ENCODE peak calls at places on chromosomes 7 and 10, in ten cellular contexts. K is mucosa of descending colon, H is body of pancreas, S is astrocyte, T is AG10803, R is HFF-Myc, Q is foreskin fibroblast, Z is HL-60, B is lower leg skin, F is heart right ventricle. Y is an unnamed sample.

GRCh38 chr7:101537935-101538595 is 91.0 kb downstream of the MYL10 start:
- DNase-seq in K (no peak), H (no peak), S (no peak), T (no peak), R (no peak), Q (no peak), Z (no peak), B (no peak), F (no peak), Y (no peak)

GRCh38 chr10:60896033-60896432 is 48.0 kb downstream of the RHOBTB1 start:
- DNase-seq in K (no peak), H (no peak), S (peak; percentile 64), T (peak; percentile 72), R (no peak), Q (no peak), Z (no peak), B (no peak), F (no peak), Y (no peak)

GRCh38 chr10:122701652-122702051 is 2.0 kb upstream of the C10orf120 start:
- DNase-seq in K (no peak), H (peak; percentile 88), S (no peak), T (no peak), R (no peak), Q (no peak), Z (no peak), B (no peak), F (no peak), Y (no peak)

GRCh38 chr10:72691470-72692056 is 380 bp upstream of the MCU start:
- DNase-seq in K (no peak), H (no peak), S (peak; percentile 84), T (no peak), R (no peak), Q (peak; percentile 92), Z (peak; percentile 98), B (no peak), F (no peak), Y (no peak)

GRCh38 chr7:158816271-158816670 is 13.0 kb downstream of the ESYT2 start:
- DNase-seq in K (no peak), H (no peak), S (no peak), T (peak; percentile 28), R (no peak), Q (no peak), Z (no peak), B (no peak), F (no peak), Y (no peak)

GRCh38 chr7:129160161-129160911 is 15.8 kb downstream of the TSPAN33 start:
- DNase-seq in K (no peak), H (no peak), S (no peak), T (no peak), R (no peak), Q (no peak), Z (no peak), B (no peak), F (no peak), Y (no peak)

GRCh38 chr10:107553470-107553869 is 389.0 kb upstream of the SORCS1 start:
- DNase-seq in K (no peak), H (no peak), S (peak; percentile 57), T (peak; percentile 56), R (no peak), Q (peak; percentile 73), Z (no peak), B (no peak), F (no peak), Y (no peak)

GRCh38 chr7:26451997-26452396 is 160.3 kb downstream of the SNX10 start:
- DNase-seq in K (no peak), H (peak; percentile 39), S (no peak), T (no peak), R (no peak), Q (no peak), Z (no peak), B (no peak), F (no peak), Y (no peak)

GRCh38 chr7:36006656-36007229 is 146.3 kb upstream of the EEPD1 start:
- DNase-seq in K (no peak), H (no peak), S (no peak), T (no peak), R (no peak), Q (no peak), Z (no peak), B (no peak), F (no peak), Y (no peak)

GRCh38 chr10:132524443-132525285 is 12.9 kb upstream of the INPP5A start:
- DNase-seq in K (peak; percentile 23), H (no peak), S (no peak), T (no peak), R (no peak), Q (no peak), Z (no peak), B (no peak), F (peak; percentile 2), Y (no peak)

GRCh38 chr10:117007080-117007479 is 2.1 kb upstream of the SHTN1 start:
- DNase-seq in K (no peak), H (no peak), S (peak; percentile 82), T (peak; percentile 79), R (peak; percentile 43), Q (peak; percentile 60), Z (no peak), B (no peak), F (no peak), Y (no peak)

GRCh38 chr7:68573271-68574000 is 1024.8 kb upstream of the AUTS2 start:
- DNase-seq in K (no peak), H (no peak), S (no peak), T (no peak), R (no peak), Q (no peak), Z (no peak), B (no peak), F (no peak), Y (no peak)
- H3K4me3 ChIP-seq in K (no peak overlapping the region), H (no peak overlapping the region), S (no peak overlapping the region), T (no peak overlapping the region), R (no peak overlapping the region), Q (no peak overlapping the region), Z (no peak overlapping the region), B (no peak overlapping the region), F (no peak overlapping the region), Y (no peak overlapping the region)

DNA sequence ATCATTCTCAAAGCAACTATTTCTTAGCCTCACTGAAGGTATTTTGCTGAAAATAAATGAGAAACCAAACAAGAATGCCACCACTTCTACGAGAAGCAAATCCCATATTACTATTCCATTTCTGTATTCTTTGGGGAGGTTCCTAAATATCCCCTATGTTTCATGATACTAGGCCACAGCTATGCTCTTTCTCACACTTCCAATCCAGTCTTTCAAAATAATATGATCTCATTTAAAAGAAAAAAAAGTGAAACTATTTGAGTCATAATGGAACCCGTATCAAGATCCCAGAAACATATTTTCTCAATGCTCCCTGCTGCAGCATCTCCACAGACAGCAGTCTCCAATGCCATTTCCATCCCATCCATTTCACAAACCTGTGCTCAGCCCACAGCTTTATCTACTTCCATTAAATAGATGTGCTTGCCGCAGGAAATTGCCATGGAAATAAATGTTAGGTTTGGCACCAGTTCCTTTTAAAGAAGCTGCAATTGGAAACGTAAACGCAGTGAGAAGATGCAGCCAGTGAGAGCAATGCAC is 99.8 kb downstream of the C10orf90 start:
- DNase-seq in K (no peak), H (no peak), S (peak; percentile 50), T (peak; percentile 41), R (no peak), Q (no peak), Z (no peak), B (no peak), F (no peak), Y (no peak)
- H3K4me3 ChIP-seq in K (no peak overlapping the region), H (no peak overlapping the region), S (peak overlapping the region; percentile 41), T (no peak overlapping the region), R (no peak overlapping the region), Q (no peak overlapping the region), Z (no peak overlapping the region), B (no peak overlapping the region), F (no peak overlapping the region), Y (no peak overlapping the region)

GRCh38 chr10:11403116-11403515 is 208.3 kb downstream of the USP6NL start:
- DNase-seq in K (peak; percentile 66), H (no peak), S (no peak), T (no peak), R (no peak), Q (no peak), Z (no peak), B (no peak), F (no peak), Y (no peak)

GRCh38 chr10:11406746-11407145 is 204.7 kb downstream of the USP6NL start:
- DNase-seq in K (no peak), H (no peak), S (no peak), T (no peak), R (no peak), Q (no peak), Z (no peak), B (no peak), F (no peak), Y (no peak)

GRCh38 chr10:11407939-11408338 is 203.5 kb downstream of the USP6NL start:
- DNase-seq in K (no peak), H (no peak), S (no peak), T (no peak), R (no peak), Q (no peak), Z (no peak), B (no peak), F (no peak), Y (no peak)

GRCh38 chr10:11402392-11402791 is 209.1 kb downstream of the USP6NL start:
- DNase-seq in K (no peak), H (no peak), S (no peak), T (no peak), R (no peak), Q (no peak), Z (no peak), B (no peak), F (no peak), Y (no peak)

GRCh38 chr10:11404931-11405330 is 206.5 kb downstream of the USP6NL start:
- DNase-seq in K (no peak), H (no peak), S (no peak), T (no peak), R (no peak), Q (no peak), Z (no peak), B (no peak), F (peak; percentile 41), Y (no peak)
- H3K4me3 ChIP-seq in K (no peak overlapping the region), H (no peak overlapping the region), S (no peak overlapping the region), T (no peak overlapping the region), R (no peak overlapping the region), Q (no peak overlapping the region), Z (no peak overlapping the region), B (no peak overlapping the region), F (no peak overlapping the region), Y (no peak overlapping the region)

DNA sequence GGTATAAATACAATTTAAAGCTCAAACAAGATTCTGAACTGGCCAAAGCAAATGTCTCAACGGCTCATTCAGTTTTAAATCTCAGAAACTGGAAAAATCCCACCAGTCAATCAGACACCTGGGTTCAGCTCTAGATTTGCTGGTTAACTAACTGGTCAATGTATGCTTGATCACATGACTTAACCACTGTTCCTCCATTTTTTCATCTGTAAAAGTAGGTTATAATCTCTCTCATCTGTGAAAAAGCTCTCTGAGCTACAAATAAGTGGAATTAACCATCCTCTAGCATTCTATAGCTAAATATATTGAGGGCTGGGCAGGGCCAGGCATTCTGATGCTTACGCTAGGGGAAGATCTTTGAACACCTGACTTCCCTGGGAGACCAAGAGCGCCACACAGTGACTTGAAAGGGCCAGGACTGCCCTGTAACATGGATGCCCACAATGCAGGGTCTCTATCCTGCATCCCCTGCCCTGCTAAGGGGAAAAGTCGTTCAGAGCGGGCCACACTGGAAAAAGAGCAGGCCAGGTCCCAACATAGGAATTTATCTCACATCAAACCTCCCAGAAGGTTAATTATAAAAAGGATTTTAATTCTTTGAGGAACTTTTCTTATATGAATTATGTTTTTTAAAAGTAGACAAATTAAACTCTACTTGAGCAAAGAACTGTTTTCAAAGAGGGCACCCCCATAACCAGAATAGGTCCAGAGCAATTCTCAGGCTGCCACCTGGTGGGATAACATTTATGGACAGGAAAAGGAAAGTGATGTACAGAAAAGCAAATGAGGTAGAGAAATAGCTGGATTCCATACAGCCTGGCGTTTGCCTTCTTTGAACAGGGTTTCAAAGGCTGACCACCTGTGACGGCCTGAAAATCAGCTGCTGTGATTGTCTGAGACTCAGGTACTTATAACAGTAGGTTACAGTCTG is 1.8 kb downstream of the RP9 start:
- DNase-seq in K (no peak), H (peak; percentile 10), S (peak; percentile 22), T (peak; percentile 49), R (no peak), Q (peak; percentile 28), Z (peak; percentile 50), B (no peak), F (peak; percentile 23), Y (no peak)
- H3K4me3 ChIP-seq in K (no peak overlapping the region), H (no peak overlapping the region), S (peak overlapping the region; percentile 87), T (peak overlapping the region; percentile 77), R (peak overlapping the region; percentile 82), Q (peak overlapping the region; percentile 91), Z (peak overlapping the region; percentile 80), B (no peak overlapping the region), F (peak overlapping the region; percentile 98), Y (no peak overlapping the region)

Y was measured in lung.